ENCODE peak calls at places on chromosomes 1 and 21, in nine cellular contexts. One of them, this sample, is unnamed.

GRCh38 chr21:25862596-25862995 is 127.8 kb downstream of the GABPA start:
- DNase-seq in testis: peak; percentile 34
- DNase-seq in CD4-positive, alpha-beta T cell: no peak
- DNase-seq in spleen: no peak
- DNase-seq in uterus: no peak
- DNase-seq in breast epithelium: no peak
- DNase-seq in DND-41: peak; percentile 29
- DNase-seq in CD4-positive, alpha-beta memory T cell: peak; percentile 11
- DNase-seq in mesendoderm: peak; percentile 74
- DNase-seq in this sample: no peak

GRCh38 chr21:44952116-44952928 is 12.5 kb downstream of the SLX9 start:
- DNase-seq in testis: no peak
- DNase-seq in CD4-positive, alpha-beta T cell: no peak
- DNase-seq in spleen: peak; percentile 70
- DNase-seq in uterus: no peak
- DNase-seq in breast epithelium: no peak
- DNase-seq in DND-41: no peak
- DNase-seq in CD4-positive, alpha-beta memory T cell: no peak
- DNase-seq in mesendoderm: no peak
- DNase-seq in this sample: no peak

GRCh38 chr1:201016943-201017827 is 6.3 kb downstream of the KIF21B start:
- DNase-seq in testis: no peak
- DNase-seq in CD4-positive, alpha-beta T cell: no peak
- DNase-seq in spleen: peak; percentile 80
- DNase-seq in uterus: no peak
- DNase-seq in breast epithelium: no peak
- DNase-seq in DND-41: no peak
- DNase-seq in CD4-positive, alpha-beta memory T cell: no peak
- DNase-seq in mesendoderm: peak; percentile 26
- DNase-seq in this sample: no peak

GRCh38 chr1:20931930-20932436 is 144.9 kb upstream of the HP1BP3 start:
- DNase-seq in testis: no peak
- DNase-seq in CD4-positive, alpha-beta T cell: no peak
- DNase-seq in spleen: no peak
- DNase-seq in uterus: no peak
- DNase-seq in breast epithelium: no peak
- DNase-seq in DND-41: no peak
- DNase-seq in CD4-positive, alpha-beta memory T cell: no peak
- DNase-seq in mesendoderm: no peak
- DNase-seq in this sample: no peak

GRCh38 chr1:86138746-86139145 is 17.8 kb downstream of the COL24A1 start:
- DNase-seq in testis: no peak
- DNase-seq in CD4-positive, alpha-beta T cell: no peak
- DNase-seq in spleen: no peak
- DNase-seq in uterus: no peak
- DNase-seq in breast epithelium: no peak
- DNase-seq in DND-41: no peak
- DNase-seq in CD4-positive, alpha-beta memory T cell: no peak
- DNase-seq in mesendoderm: no peak
- DNase-seq in this sample: no peak

GRCh38 chr1:24107462-24108225 is 4.3 kb downstream of the MYOM3 start:
- DNase-seq in testis: no peak
- DNase-seq in CD4-positive, alpha-beta T cell: no peak
- DNase-seq in spleen: peak; percentile 44
- DNase-seq in uterus: no peak
- DNase-seq in breast epithelium: no peak
- DNase-seq in DND-41: no peak
- DNase-seq in CD4-positive, alpha-beta memory T cell: no peak
- DNase-seq in mesendoderm: no peak
- DNase-seq in this sample: no peak

GRCh38 chr1:236099622-236100021 is 34.7 kb upstream of the NID1 start:
- DNase-seq in testis: no peak
- DNase-seq in CD4-positive, alpha-beta T cell: no peak
- DNase-seq in spleen: peak; percentile 65
- DNase-seq in uterus: no peak
- DNase-seq in breast epithelium: no peak
- DNase-seq in DND-41: no peak
- DNase-seq in CD4-positive, alpha-beta memory T cell: no peak
- DNase-seq in mesendoderm: no peak
- DNase-seq in this sample: no peak

GRCh38 chr1:227317541-227318002 is 720 bp downstream of the CDC42BPA start:
- DNase-seq in testis: peak; percentile 69
- DNase-seq in CD4-positive, alpha-beta T cell: no peak
- DNase-seq in spleen: no peak
- DNase-seq in uterus: peak; percentile 43
- DNase-seq in breast epithelium: no peak
- DNase-seq in DND-41: no peak
- DNase-seq in CD4-positive, alpha-beta memory T cell: peak; percentile 4
- DNase-seq in mesendoderm: peak; percentile 92
- DNase-seq in this sample: peak; percentile 60

GRCh38 chr1:164628758-164629157 is 69.8 kb downstream of the PBX1 start:
- DNase-seq in testis: no peak
- DNase-seq in CD4-positive, alpha-beta T cell: no peak
- DNase-seq in spleen: no peak
- DNase-seq in uterus: no peak
- DNase-seq in breast epithelium: no peak
- DNase-seq in DND-41: no peak
- DNase-seq in CD4-positive, alpha-beta memory T cell: no peak
- DNase-seq in mesendoderm: peak; percentile 48
- DNase-seq in this sample: no peak

GRCh38 chr21:34558960-34559631 is 47.1 kb upstream of the KCNE1 start:
- DNase-seq in testis: no peak
- DNase-seq in CD4-positive, alpha-beta T cell: no peak
- DNase-seq in spleen: no peak
- DNase-seq in uterus: no peak
- DNase-seq in breast epithelium: no peak
- DNase-seq in DND-41: no peak
- DNase-seq in CD4-positive, alpha-beta memory T cell: no peak
- DNase-seq in mesendoderm: no peak
- DNase-seq in this sample: no peak

GRCh38 chr1:23838401-23838866 is 13.2 kb upstream of the HMGCL start:
- DNase-seq in testis: peak; percentile 48
- DNase-seq in CD4-positive, alpha-beta T cell: peak; percentile 75
- DNase-seq in spleen: peak; percentile 93
- DNase-seq in uterus: peak; percentile 53
- DNase-seq in breast epithelium: peak; percentile 65
- DNase-seq in DND-41: peak; percentile 80
- DNase-seq in CD4-positive, alpha-beta memory T cell: peak; percentile 70
- DNase-seq in mesendoderm: peak; percentile 53
- DNase-seq in this sample: no peak

GRCh38 chr1:228081578-228082259 is 789 bp upstream of the ARF1 start:
- DNase-seq in testis: no peak
- DNase-seq in CD4-positive, alpha-beta T cell: no peak
- DNase-seq in spleen: peak; percentile 89
- DNase-seq in uterus: no peak
- DNase-seq in breast epithelium: no peak
- DNase-seq in DND-41: peak; percentile 49
- DNase-seq in CD4-positive, alpha-beta memory T cell: peak; percentile 35
- DNase-seq in mesendoderm: peak; percentile 78
- DNase-seq in this sample: no peak

GRCh38 chr1:174812656-174813055 is 187.1 kb upstream of the CACYBP start:
- DNase-seq in testis: no peak
- DNase-seq in CD4-positive, alpha-beta T cell: no peak
- DNase-seq in spleen: no peak
- DNase-seq in uterus: no peak
- DNase-seq in breast epithelium: no peak
- DNase-seq in DND-41: no peak
- DNase-seq in CD4-positive, alpha-beta memory T cell: no peak
- DNase-seq in mesendoderm: peak; percentile 48
- DNase-seq in this sample: no peak

GRCh38 chr21:41475714-41476405 is 32.1 kb downstream of the TMPRSS2 start:
- DNase-seq in testis: no peak
- DNase-seq in CD4-positive, alpha-beta T cell: no peak
- DNase-seq in spleen: peak; percentile 74
- DNase-seq in uterus: no peak
- DNase-seq in breast epithelium: no peak
- DNase-seq in DND-41: no peak
- DNase-seq in CD4-positive, alpha-beta memory T cell: no peak
- DNase-seq in mesendoderm: no peak
- DNase-seq in this sample: no peak

GRCh38 chr21:41478319-41479177 is 29.4 kb downstream of the TMPRSS2 start:
- DNase-seq in testis: no peak
- DNase-seq in CD4-positive, alpha-beta T cell: no peak
- DNase-seq in spleen: peak; percentile 62
- DNase-seq in uterus: no peak
- DNase-seq in breast epithelium: no peak
- DNase-seq in DND-41: no peak
- DNase-seq in CD4-positive, alpha-beta memory T cell: no peak
- DNase-seq in mesendoderm: no peak
- DNase-seq in this sample: no peak

GRCh38 chr21:41479686-41480085 is 28.3 kb downstream of the TMPRSS2 start:
- DNase-seq in testis: no peak
- DNase-seq in CD4-positive, alpha-beta T cell: no peak
- DNase-seq in spleen: peak; percentile 33
- DNase-seq in uterus: no peak
- DNase-seq in breast epithelium: no peak
- DNase-seq in DND-41: no peak
- DNase-seq in CD4-positive, alpha-beta memory T cell: no peak
- DNase-seq in mesendoderm: no peak
- DNase-seq in this sample: no peak

GRCh38 chr21:41480086-41480690 is 27.8 kb downstream of the TMPRSS2 start:
- DNase-seq in testis: no peak
- DNase-seq in CD4-positive, alpha-beta T cell: no peak
- DNase-seq in spleen: peak; percentile 58
- DNase-seq in uterus: no peak
- DNase-seq in breast epithelium: no peak
- DNase-seq in DND-41: no peak
- DNase-seq in CD4-positive, alpha-beta memory T cell: no peak
- DNase-seq in mesendoderm: no peak
- DNase-seq in this sample: no peak

GRCh38 chr21:41477641-41478318 is 30.2 kb downstream of the TMPRSS2 start:
- DNase-seq in testis: peak; percentile 47
- DNase-seq in CD4-positive, alpha-beta T cell: no peak
- DNase-seq in spleen: peak; percentile 41
- DNase-seq in uterus: no peak
- DNase-seq in breast epithelium: peak; percentile 60
- DNase-seq in DND-41: peak; percentile 61
- DNase-seq in CD4-positive, alpha-beta memory T cell: no peak
- DNase-seq in mesendoderm: peak; percentile 27
- DNase-seq in this sample: no peak
- H3K27ac ChIP-seq in testis: no peak overlapping the region
- H3K27ac ChIP-seq in CD4-positive, alpha-beta T cell: no peak overlapping the region
- H3K27ac ChIP-seq in spleen: no peak overlapping the region
- H3K27ac ChIP-seq in uterus: no peak overlapping the region
- H3K27ac ChIP-seq in breast epithelium: peak overlapping the region; percentile 58
- H3K27ac ChIP-seq in DND-41: peak overlapping the region; percentile 33
- H3K27ac ChIP-seq in CD4-positive, alpha-beta memory T cell: no peak overlapping the region
- H3K27ac ChIP-seq in mesendoderm: no peak overlapping the region
- H3K27ac ChIP-seq in this sample: no peak overlapping the region

GRCh38 chr1:26321315-26322041 is 3.7 kb downstream of the CD52 start:
- DNase-seq in testis: peak; percentile 95
- DNase-seq in CD4-positive, alpha-beta T cell: peak; percentile 93
- DNase-seq in spleen: peak; percentile 98
- DNase-seq in uterus: peak; percentile 87
- DNase-seq in breast epithelium: peak; percentile 88
- DNase-seq in DND-41: peak; percentile 92
- DNase-seq in CD4-positive, alpha-beta memory T cell: peak; percentile 95
- DNase-seq in mesendoderm: peak; percentile 88
- DNase-seq in this sample: no peak
- H3K27ac ChIP-seq in testis: no peak overlapping the region
- H3K27ac ChIP-seq in CD4-positive, alpha-beta T cell: peak overlapping the region; percentile 82
- H3K27ac ChIP-seq in spleen: peak overlapping the region; percentile 87
- H3K27ac ChIP-seq in uterus: no peak overlapping the region
- H3K27ac ChIP-seq in breast epithelium: no peak overlapping the region
- H3K27ac ChIP-seq in DND-41: peak overlapping the region; percentile 19
- H3K27ac ChIP-seq in CD4-positive, alpha-beta memory T cell: peak overlapping the region; percentile 69
- H3K27ac ChIP-seq in mesendoderm: no peak overlapping the region
- H3K27ac ChIP-seq in this sample: no peak overlapping the region

DNA sequence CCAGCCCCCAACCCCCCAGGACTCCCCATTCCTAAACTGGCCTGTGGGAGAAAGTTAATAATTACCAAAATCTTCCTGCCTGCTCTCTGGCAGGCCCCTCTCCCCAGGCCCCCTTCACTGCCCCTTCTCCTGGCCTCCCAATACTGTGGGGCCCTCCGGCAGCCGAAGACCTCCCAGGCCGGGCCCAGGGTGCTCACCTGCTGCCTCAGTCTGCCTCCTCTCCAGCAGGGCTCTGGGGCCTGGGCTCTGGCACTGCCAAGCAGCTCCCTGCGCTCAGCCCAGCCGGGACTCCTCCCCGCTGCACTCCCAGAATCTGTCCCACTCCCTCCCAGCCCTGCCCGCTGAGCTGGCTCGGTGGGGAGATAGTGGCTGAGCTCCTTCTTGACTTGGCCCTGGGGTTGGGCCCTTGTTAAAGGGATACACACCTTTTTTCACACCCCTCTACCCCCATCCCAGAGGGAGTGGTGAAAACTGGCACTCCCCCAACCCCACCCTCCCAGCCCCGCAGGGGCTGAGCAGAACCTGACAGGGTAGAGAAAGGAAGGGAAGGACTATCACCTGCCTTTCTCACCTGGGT is at the start of gene S100A16:
- DNase-seq in testis: peak; percentile 84
- DNase-seq in CD4-positive, alpha-beta T cell: no peak
- DNase-seq in spleen: no peak
- DNase-seq in uterus: peak; percentile 81
- DNase-seq in breast epithelium: peak; percentile 82
- DNase-seq in DND-41: no peak
- DNase-seq in CD4-positive, alpha-beta memory T cell: no peak
- DNase-seq in mesendoderm: peak; percentile 86
- DNase-seq in this sample: peak; percentile 88
- H3K27ac ChIP-seq in testis: peak within 1 kb of the TSS; percentile 75
- H3K27ac ChIP-seq in CD4-positive, alpha-beta T cell: no peak within 1 kb of the TSS
- H3K27ac ChIP-seq in spleen: peak within 1 kb of the TSS; percentile 90
- H3K27ac ChIP-seq in uterus: peak within 1 kb of the TSS; percentile 94
- H3K27ac ChIP-seq in breast epithelium: peak within 1 kb of the TSS; percentile 98
- H3K27ac ChIP-seq in DND-41: no peak within 1 kb of the TSS
- H3K27ac ChIP-seq in CD4-positive, alpha-beta memory T cell: no peak within 1 kb of the TSS
- H3K27ac ChIP-seq in mesendoderm: no peak within 1 kb of the TSS
- H3K27ac ChIP-seq in this sample: peak within 1 kb of the TSS; percentile 92

GRCh38 chr1:12169442-12170135 is 2.8 kb downstream of the TNFRSF1B start:
- DNase-seq in testis: no peak
- DNase-seq in CD4-positive, alpha-beta T cell: no peak
- DNase-seq in spleen: no peak
- DNase-seq in uterus: no peak
- DNase-seq in breast epithelium: no peak
- DNase-seq in DND-41: no peak
- DNase-seq in CD4-positive, alpha-beta memory T cell: no peak
- DNase-seq in mesendoderm: no peak
- DNase-seq in this sample: no peak

GRCh38 chr1:12168451-12169160 is 1.8 kb downstream of the TNFRSF1B start:
- DNase-seq in testis: no peak
- DNase-seq in CD4-positive, alpha-beta T cell: no peak
- DNase-seq in spleen: no peak
- DNase-seq in uterus: no peak
- DNase-seq in breast epithelium: no peak
- DNase-seq in DND-41: no peak
- DNase-seq in CD4-positive, alpha-beta memory T cell: no peak
- DNase-seq in mesendoderm: no peak
- DNase-seq in this sample: no peak

GRCh38 chr1:12167493-12168429 is 970 bp downstream of the TNFRSF1B start:
- DNase-seq in testis: no peak
- DNase-seq in CD4-positive, alpha-beta T cell: no peak
- DNase-seq in spleen: no peak
- DNase-seq in uterus: no peak
- DNase-seq in breast epithelium: no peak
- DNase-seq in DND-41: no peak
- DNase-seq in CD4-positive, alpha-beta memory T cell: no peak
- DNase-seq in mesendoderm: no peak
- DNase-seq in this sample: no peak

GRCh38 chr1:12165342-12165741 is 1.4 kb upstream of the TNFRSF1B start:
- DNase-seq in testis: no peak
- DNase-seq in CD4-positive, alpha-beta T cell: no peak
- DNase-seq in spleen: no peak
- DNase-seq in uterus: no peak
- DNase-seq in breast epithelium: no peak
- DNase-seq in DND-41: no peak
- DNase-seq in CD4-positive, alpha-beta memory T cell: no peak
- DNase-seq in mesendoderm: no peak
- DNase-seq in this sample: no peak

GRCh38 chr1:12166834-12167492 is at the start of gene TNFRSF1B:
- DNase-seq in testis: peak; percentile 59
- DNase-seq in CD4-positive, alpha-beta T cell: peak; percentile 58
- DNase-seq in spleen: peak; percentile 96
- DNase-seq in uterus: no peak
- DNase-seq in breast epithelium: no peak
- DNase-seq in DND-41: peak; percentile 44
- DNase-seq in CD4-positive, alpha-beta memory T cell: peak; percentile 75
- DNase-seq in mesendoderm: peak; percentile 60
- DNase-seq in this sample: no peak
- H3K27ac ChIP-seq in testis: peak within 1 kb of the TSS; percentile 82
- H3K27ac ChIP-seq in CD4-positive, alpha-beta T cell: peak within 1 kb of the TSS; percentile 83
- H3K27ac ChIP-seq in spleen: peak within 1 kb of the TSS; percentile 99
- H3K27ac ChIP-seq in uterus: peak within 1 kb of the TSS; percentile 84
- H3K27ac ChIP-seq in breast epithelium: peak within 1 kb of the TSS; percentile 80
- H3K27ac ChIP-seq in DND-41: no peak within 1 kb of the TSS
- H3K27ac ChIP-seq in CD4-positive, alpha-beta memory T cell: peak within 1 kb of the TSS; percentile 88
- H3K27ac ChIP-seq in mesendoderm: no peak within 1 kb of the TSS
- H3K27ac ChIP-seq in this sample: no peak within 1 kb of the TSS

This sample was measured in foreskin keratinocyte.